ENCODE peak calls at places on chromosome 15, in four cellular contexts. R is HT-29; U is activated CD8-positive, alpha-beta memory T cell treated with anti-CD3 and anti-CD28 coated beads for 48 hours; L is skeletal muscle cell. D is an unnamed sample.

GRCh38 chr15:66515901-66516322 is 10.8 kb downstream of the ZWILCH start:
- DNase-seq in U (no peak), R (no peak), L (no peak), D (no peak)

GRCh38 chr15:25864966-25865365 is 1.8 kb upstream of the ATP10A start:
- DNase-seq in R (no peak), L (no peak), U (no peak), D (no peak)

GRCh38 chr15:78977591-78978347 is 32.9 kb upstream of the CTSH start:
- DNase-seq in R (no peak), L (no peak), U (no peak), D (peak; percentile 39)

GRCh38 chr15:39181348-39181747 is 399.5 kb upstream of the THBS1 start:
- DNase-seq in U (no peak), L (no peak), R (no peak), D (no peak)

GRCh38 chr15:27582741-27583400 is 516.2 kb downstream of the OCA2 start:
- DNase-seq in L (peak; percentile 18), U (no peak), R (no peak), D (no peak)

GRCh38 chr15:91496754-91497691 is 356.5 kb upstream of the SLCO3A1 start:
- DNase-seq in L (no peak), U (no peak), R (no peak), D (no peak)

GRCh38 chr15:55789066-55789660 is 46.2 kb upstream of the PRTG start:
- DNase-seq in U (peak; percentile 27), L (no peak), R (peak; percentile 36), D (peak; percentile 17)

GRCh38 chr15:59691194-59691805 is 2.2 kb upstream of the BNIP2 start:
- DNase-seq in R (peak; percentile 78), U (no peak), L (no peak), D (no peak)

GRCh38 chr15:27842526-27842925 is 256.6 kb downstream of the OCA2 start:
- DNase-seq in R (no peak), U (no peak), L (no peak), D (no peak)

GRCh38 chr15:88740356-88740755 is 62.9 kb upstream of the ACAN start:
- DNase-seq in R (no peak), L (no peak), U (no peak), D (no peak)

GRCh38 chr15:79828447-79828846 is 68.4 kb downstream of the MTHFS start:
- DNase-seq in R (no peak), U (no peak), L (no peak), D (no peak)

GRCh38 chr15:70892912-70893560 is 410 bp downstream of the LRRC49 start:
- DNase-seq in U (no peak), L (no peak), R (peak; percentile 84), D (no peak)

GRCh38 chr15:50108446-50108845 is 10.6 kb downstream of the ATP8B4 start:
- DNase-seq in U (no peak), R (no peak), L (no peak), D (no peak)

GRCh38 chr15:42363487-42363886 is 4.2 kb downstream of the CAPN3 start:
- DNase-seq in U (no peak), L (no peak), R (no peak), D (no peak)

GRCh38 chr15:85854345-85855097 is 59.8 kb upstream of the KLHL25 start:
- DNase-seq in U (no peak), L (no peak), R (peak; percentile 71), D (peak; percentile 55)

GRCh38 chr15:54681578-54681977 is 515.2 kb downstream of the RSL24D1 start:
- DNase-seq in R (no peak), L (no peak), U (no peak), D (no peak)

GRCh38 chr15:92882697-92883642 is 17.2 kb upstream of the CHD2 start:
- DNase-seq in L (no peak), R (no peak), U (peak; percentile 36), D (no peak)

GRCh38 chr15:92808611-92809063 is 91.5 kb upstream of the CHD2 start:
- DNase-seq in U (no peak), R (peak; percentile 77), L (no peak), D (peak; percentile 56)

GRCh38 chr15:98807262-98807661 is 158.9 kb downstream of the IGF1R start:
- DNase-seq in R (no peak), U (no peak), L (peak; percentile 84), D (no peak)

GRCh38 chr15:85741021-85741421 is 53.7 kb downstream of the KLHL25 start:
- DNase-seq in R (no peak), L (no peak), U (no peak), D (no peak)

GRCh38 chr15:70854669-70854976 is 666 bp upstream of the LARP6 start:
- DNase-seq in R (peak; percentile 22), L (no peak), U (no peak), D (no peak)

GRCh38 chr15:74529911-74530310 is 11.1 kb upstream of the ARID3B start:
- DNase-seq in L (peak; percentile 86), R (no peak), U (no peak), D (no peak)

GRCh38 chr15:31440754-31441298 is 114.2 kb downstream of the KLF13 start:
- DNase-seq in L (no peak), U (no peak), R (no peak), D (no peak)